ENCODE peak calls at places on chromosomes 5 and 9, in five cellular contexts. One of them, this sample, is unnamed.

GRCh38 chr5:65791721-65792698 is 70.0 kb downstream of the NLN start:
- DNase-seq in choroid plexus epithelial cell: no peak
- DNase-seq in GM10248: no peak
- DNase-seq in brain microvascular endothelial cell: no peak
- DNase-seq in cardiac fibroblast: no peak
- DNase-seq in this sample: no peak

GRCh38 chr5:162243651-162244050 is 176.1 kb downstream of the GABRG2 start:
- DNase-seq in choroid plexus epithelial cell: no peak
- DNase-seq in cardiac fibroblast: no peak
- DNase-seq in brain microvascular endothelial cell: no peak
- DNase-seq in GM10248: no peak
- DNase-seq in this sample: no peak

GRCh38 chr5:177131352-177131710 is 2.2 kb upstream of the NSD1 start:
- DNase-seq in brain microvascular endothelial cell: no peak
- DNase-seq in GM10248: no peak
- DNase-seq in cardiac fibroblast: no peak
- DNase-seq in choroid plexus epithelial cell: no peak
- DNase-seq in this sample: no peak

GRCh38 chr9:841371-842209 is at the start of gene DMRT1:
- DNase-seq in choroid plexus epithelial cell: no peak
- DNase-seq in cardiac fibroblast: no peak
- DNase-seq in brain microvascular endothelial cell: no peak
- DNase-seq in GM10248: no peak
- DNase-seq in this sample: no peak

GRCh38 chr9:136229096-136230065 is 16.2 kb downstream of the QSOX2 start:
- DNase-seq in cardiac fibroblast: no peak
- DNase-seq in brain microvascular endothelial cell: no peak
- DNase-seq in GM10248: no peak
- DNase-seq in choroid plexus epithelial cell: no peak
- DNase-seq in this sample: no peak

GRCh38 chr9:120971938-120972337 is 45.3 kb upstream of the TRAF1 start:
- DNase-seq in choroid plexus epithelial cell: no peak
- DNase-seq in GM10248: no peak
- DNase-seq in cardiac fibroblast: no peak
- DNase-seq in brain microvascular endothelial cell: no peak
- DNase-seq in this sample: no peak

GRCh38 chr5:172380992-172381643 is 73.2 kb downstream of the SH3PXD2B start:
- DNase-seq in GM10248: no peak
- DNase-seq in cardiac fibroblast: peak
- DNase-seq in choroid plexus epithelial cell: no peak
- DNase-seq in brain microvascular endothelial cell: no peak
- DNase-seq in this sample: no peak

GRCh38 chr5:133990396-133990795 is 14.4 kb downstream of the VDAC1 start:
- DNase-seq in GM10248: no peak
- DNase-seq in cardiac fibroblast: no peak
- DNase-seq in brain microvascular endothelial cell: no peak
- DNase-seq in choroid plexus epithelial cell: no peak
- DNase-seq in this sample: no peak

GRCh38 chr5:102617187-102617856 is 118.5 kb upstream of the SLCO6A1 start:
- DNase-seq in cardiac fibroblast: no peak
- DNase-seq in GM10248: no peak
- DNase-seq in brain microvascular endothelial cell: no peak
- DNase-seq in choroid plexus epithelial cell: no peak
- DNase-seq in this sample: no peak

GRCh38 chr5:143870871-143871632 is 59.1 kb downstream of the HMHB1 start:
- DNase-seq in cardiac fibroblast: no peak
- DNase-seq in choroid plexus epithelial cell: no peak
- DNase-seq in GM10248: no peak
- DNase-seq in brain microvascular endothelial cell: no peak
- DNase-seq in this sample: no peak

GRCh38 chr5:101390317-101390908 is 487.3 kb upstream of the ST8SIA4 start:
- DNase-seq in cardiac fibroblast: peak
- DNase-seq in choroid plexus epithelial cell: peak
- DNase-seq in brain microvascular endothelial cell: peak
- DNase-seq in GM10248: no peak
- DNase-seq in this sample: peak

GRCh38 chr5:154318691-154319090 is 127.1 kb upstream of the SAP30L start:
- DNase-seq in cardiac fibroblast: no peak
- DNase-seq in brain microvascular endothelial cell: no peak
- DNase-seq in GM10248: no peak
- DNase-seq in choroid plexus epithelial cell: no peak
- DNase-seq in this sample: no peak

GRCh38 chr9:135989722-135990467 is 28.7 kb upstream of the UBAC1 start:
- DNase-seq in choroid plexus epithelial cell: no peak
- DNase-seq in GM10248: no peak
- DNase-seq in cardiac fibroblast: no peak
- DNase-seq in brain microvascular endothelial cell: no peak
- DNase-seq in this sample: no peak

GRCh38 chr5:41924872-41925554 is at the start of gene FBXO4:
- DNase-seq in choroid plexus epithelial cell: peak
- DNase-seq in GM10248: peak
- DNase-seq in cardiac fibroblast: peak
- DNase-seq in brain microvascular endothelial cell: peak
- DNase-seq in this sample: peak

GRCh38 chr5:124494540-124495116 is 251.8 kb downstream of the ZNF608 start:
- DNase-seq in choroid plexus epithelial cell: no peak
- DNase-seq in brain microvascular endothelial cell: no peak
- DNase-seq in GM10248: no peak
- DNase-seq in cardiac fibroblast: no peak
- DNase-seq in this sample: no peak

GRCh38 chr5:21049900-21050299 is 1061.9 kb upstream of the CDH18 start:
- DNase-seq in GM10248: no peak
- DNase-seq in choroid plexus epithelial cell: peak
- DNase-seq in cardiac fibroblast: peak
- DNase-seq in brain microvascular endothelial cell: no peak
- DNase-seq in this sample: no peak

GRCh38 chr9:12640021-12640587 is 53.1 kb upstream of the TYRP1 start:
- DNase-seq in cardiac fibroblast: peak
- DNase-seq in GM10248: no peak
- DNase-seq in choroid plexus epithelial cell: peak
- DNase-seq in brain microvascular endothelial cell: peak
- DNase-seq in this sample: peak

GRCh38 chr5:155726267-155726666 is 600.7 kb upstream of the SGCD start:
- DNase-seq in GM10248: no peak
- DNase-seq in choroid plexus epithelial cell: peak
- DNase-seq in brain microvascular endothelial cell: peak
- DNase-seq in cardiac fibroblast: no peak
- DNase-seq in this sample: peak

GRCh38 chr9:93286252-93287188 is 102.6 kb downstream of the WNK2 start:
- DNase-seq in cardiac fibroblast: no peak
- DNase-seq in brain microvascular endothelial cell: no peak
- DNase-seq in choroid plexus epithelial cell: no peak
- DNase-seq in GM10248: peak
- DNase-seq in this sample: no peak

GRCh38 chr5:124596595-124597388 is 149.6 kb downstream of the ZNF608 start:
- DNase-seq in choroid plexus epithelial cell: peak
- DNase-seq in GM10248: no peak
- DNase-seq in cardiac fibroblast: peak
- DNase-seq in brain microvascular endothelial cell: peak
- DNase-seq in this sample: no peak

GRCh38 chr5:43313854-43314457 is 744 bp upstream of the HMGCS1 start:
- DNase-seq in cardiac fibroblast: peak
- DNase-seq in GM10248: no peak
- DNase-seq in choroid plexus epithelial cell: peak
- DNase-seq in brain microvascular endothelial cell: no peak
- DNase-seq in this sample: no peak

GRCh38 chr5:139552893-139553575 is 8.1 kb upstream of the UBE2D2 start:
- DNase-seq in GM10248: no peak
- DNase-seq in cardiac fibroblast: no peak
- DNase-seq in choroid plexus epithelial cell: no peak
- DNase-seq in brain microvascular endothelial cell: no peak
- DNase-seq in this sample: no peak

GRCh38 chr9:123005964-123006363 is 27.5 kb upstream of the GPR21 start:
- DNase-seq in cardiac fibroblast: no peak
- DNase-seq in GM10248: no peak
- DNase-seq in choroid plexus epithelial cell: no peak
- DNase-seq in brain microvascular endothelial cell: no peak
- DNase-seq in this sample: no peak

GRCh38 chr5:127292030-127292735 is 1.6 kb downstream of the MEGF10 start:
- DNase-seq in brain microvascular endothelial cell: no peak
- DNase-seq in choroid plexus epithelial cell: no peak
- DNase-seq in GM10248: no peak
- DNase-seq in cardiac fibroblast: no peak
- DNase-seq in this sample: no peak

GRCh38 chr5:140633081-140633471 is at the start of gene CD14:
- DNase-seq in GM10248: no peak
- DNase-seq in cardiac fibroblast: peak
- DNase-seq in brain microvascular endothelial cell: peak
- DNase-seq in choroid plexus epithelial cell: peak
- DNase-seq in this sample: peak

GRCh38 chr9:123414921-123415592 is 59.1 kb downstream of the CRB2 start:
- DNase-seq in cardiac fibroblast: peak
- DNase-seq in GM10248: no peak
- DNase-seq in choroid plexus epithelial cell: no peak
- DNase-seq in brain microvascular endothelial cell: no peak
- DNase-seq in this sample: no peak

GRCh38 chr5:178180141-178180863 is 6.9 kb downstream of the GMCL2 start:
- DNase-seq in cardiac fibroblast: no peak
- DNase-seq in choroid plexus epithelial cell: no peak
- DNase-seq in GM10248: no peak
- DNase-seq in brain microvascular endothelial cell: no peak
- DNase-seq in this sample: no peak

GRCh38 chr5:150781706-150782614 is 3.4 kb downstream of the SMIM3 start:
- DNase-seq in choroid plexus epithelial cell: peak
- DNase-seq in GM10248: no peak
- DNase-seq in brain microvascular endothelial cell: peak
- DNase-seq in cardiac fibroblast: peak
- DNase-seq in this sample: no peak

GRCh38 chr5:179258922-179259730 is 86.1 kb downstream of the ADAMTS2 start:
- DNase-seq in brain microvascular endothelial cell: peak
- DNase-seq in GM10248: no peak
- DNase-seq in cardiac fibroblast: no peak
- DNase-seq in choroid plexus epithelial cell: peak
- DNase-seq in this sample: no peak

GRCh38 chr5:33227746-33228145 is 213.0 kb upstream of the TARS1 start:
- DNase-seq in choroid plexus epithelial cell: no peak
- DNase-seq in GM10248: no peak
- DNase-seq in brain microvascular endothelial cell: no peak
- DNase-seq in cardiac fibroblast: no peak
- DNase-seq in this sample: no peak

GRCh38 chr5:76546497-76547102 is 76.6 kb downstream of the F2RL2 start:
- DNase-seq in GM10248: peak
- DNase-seq in brain microvascular endothelial cell: no peak
- DNase-seq in choroid plexus epithelial cell: no peak
- DNase-seq in cardiac fibroblast: no peak
- DNase-seq in this sample: peak

GRCh38 chr9:106467113-106467846 is 395.7 kb upstream of the ZNF462 start:
- DNase-seq in choroid plexus epithelial cell: no peak
- DNase-seq in GM10248: no peak
- DNase-seq in brain microvascular endothelial cell: no peak
- DNase-seq in cardiac fibroblast: no peak
- DNase-seq in this sample: no peak

GRCh38 chr9:89312154-89312616 is 1.2 kb downstream of the CKS2 start:
- DNase-seq in brain microvascular endothelial cell: no peak
- DNase-seq in cardiac fibroblast: peak
- DNase-seq in GM10248: no peak
- DNase-seq in choroid plexus epithelial cell: peak
- DNase-seq in this sample: peak

GRCh38 chr5:179871506-179871905 is 12.9 kb upstream of the MRNIP start:
- DNase-seq in brain microvascular endothelial cell: no peak
- DNase-seq in choroid plexus epithelial cell: no peak
- DNase-seq in GM10248: no peak
- DNase-seq in cardiac fibroblast: no peak
- DNase-seq in this sample: no peak

GRCh38 chr5:178428341-178429155 is 161.6 kb downstream of the COL23A1 start:
- DNase-seq in cardiac fibroblast: no peak
- DNase-seq in choroid plexus epithelial cell: no peak
- DNase-seq in GM10248: no peak
- DNase-seq in brain microvascular endothelial cell: no peak
- DNase-seq in this sample: no peak

GRCh38 chr5:32865475-32865874 is 154.4 kb downstream of the NPR3 start:
- DNase-seq in brain microvascular endothelial cell: no peak
- DNase-seq in GM10248: no peak
- DNase-seq in cardiac fibroblast: no peak
- DNase-seq in choroid plexus epithelial cell: no peak
- DNase-seq in this sample: no peak

GRCh38 chr5:85000671-85001070 is 616.0 kb upstream of the EDIL3 start:
- DNase-seq in brain microvascular endothelial cell: peak
- DNase-seq in choroid plexus epithelial cell: peak
- DNase-seq in GM10248: no peak
- DNase-seq in cardiac fibroblast: peak
- DNase-seq in this sample: no peak

GRCh38 chr9:95666096-95666784 is 149.5 kb upstream of the PTCH1 start:
- DNase-seq in brain microvascular endothelial cell: no peak
- DNase-seq in GM10248: no peak
- DNase-seq in choroid plexus epithelial cell: no peak
- DNase-seq in cardiac fibroblast: no peak
- DNase-seq in this sample: no peak

GRCh38 chr9:94675008-94675841 is 35.9 kb upstream of the FBP1 start:
- DNase-seq in brain microvascular endothelial cell: peak
- DNase-seq in choroid plexus epithelial cell: peak
- DNase-seq in GM10248: no peak
- DNase-seq in cardiac fibroblast: peak
- DNase-seq in this sample: no peak

GRCh38 chr5:30997681-30998080 is 195.8 kb upstream of the CDH6 start:
- DNase-seq in cardiac fibroblast: no peak
- DNase-seq in GM10248: no peak
- DNase-seq in brain microvascular endothelial cell: no peak
- DNase-seq in choroid plexus epithelial cell: no peak
- DNase-seq in this sample: no peak

This sample was measured in trophoblast cell.